ENCODE peak calls at places on chromosome 13, in ten cellular contexts. K, S, N, F, Z, Y, C, M, W and V are unnamed samples.

GRCh38 chr13:99280166-99280565 is 22.0 kb upstream of the GPR18 start:
- DNase-seq in S (peak; percentile 85), F (no peak), C (peak; percentile 24), K (no peak), Z (no peak), N (peak; percentile 61), W (no peak), M (no peak), Y (no peak), V (peak; percentile 11)

GRCh38 chr13:42867232-42867631 is 85.8 kb downstream of the FAM216B start:
- DNase-seq in S (no peak), F (no peak), C (no peak), Z (no peak), N (no peak), Y (no peak), W (no peak), M (no peak), K (no peak), V (no peak)

GRCh38 chr13:22091222-22091970 is 420.5 kb downstream of the FGF9 start:
- DNase-seq in Y (peak; percentile 79), K (peak; percentile 68), S (peak; percentile 86), F (peak; percentile 10), C (no peak), M (no peak), N (no peak), Z (no peak), W (no peak), V (no peak)

GRCh38 chr13:28981530-28981929 is 161.4 kb downstream of the MTUS2 start:
- DNase-seq in Z (no peak), N (no peak), F (no peak), W (no peak), K (no peak), C (no peak), Y (no peak), M (no peak), S (no peak), V (no peak)

GRCh38 chr13:110506396-110506795 is 55.1 kb downstream of the RAB20 start:
- DNase-seq in C (no peak), N (no peak), S (no peak), F (no peak), W (no peak), K (no peak), M (no peak), Y (no peak), Z (no peak), V (no peak)

GRCh38 chr13:31610270-31610998 is 128.9 kb upstream of the RXFP2 start:
- DNase-seq in W (no peak), S (no peak), F (no peak), C (no peak), K (no peak), N (no peak), Y (no peak), Z (no peak), M (no peak), V (no peak)

GRCh38 chr13:59834801-59835200 is 328.9 kb downstream of the DIAPH3 start:
- DNase-seq in F (no peak), K (peak; percentile 13), S (peak; percentile 81), N (no peak), Y (peak; percentile 49), W (no peak), C (peak; percentile 41), Z (no peak), M (no peak), V (peak; percentile 3)

GRCh38 chr13:44293908-44294735 is 79.5 kb upstream of the SERP2 start:
- DNase-seq in Z (no peak), C (no peak), K (peak; percentile 75), F (no peak), Y (peak; percentile 72), N (peak; percentile 22), W (no peak), S (peak; percentile 34), M (no peak), V (peak; percentile 64)

GRCh38 chr13:93715866-93716265 is 489.3 kb downstream of the GPC6 start:
- DNase-seq in Y (peak; percentile 59), M (no peak), C (no peak), Z (no peak), F (no peak), W (no peak), N (no peak), S (no peak), K (no peak), V (no peak)

GRCh38 chr13:23378009-23378632 is 55.4 kb downstream of the SACS start:
- DNase-seq in Y (peak; percentile 99), S (peak; percentile 99), K (peak; percentile 100), C (peak; percentile 88), Z (no peak), F (peak; percentile 34), N (peak; percentile 81), M (no peak), W (no peak), V (peak; percentile 93)

GRCh38 chr13:44184740-44185139 is 188.9 kb upstream of the SERP2 start:
- DNase-seq in C (no peak), W (no peak), M (no peak), N (no peak), Y (no peak), S (no peak), K (no peak), Z (no peak), F (no peak), V (no peak)

GRCh38 chr13:26328326-26328725 is 74.4 kb downstream of the CDK8 start:
- DNase-seq in Z (no peak), C (no peak), Y (no peak), S (no peak), W (no peak), K (no peak), F (no peak), M (no peak), N (no peak), V (no peak)

DNA sequence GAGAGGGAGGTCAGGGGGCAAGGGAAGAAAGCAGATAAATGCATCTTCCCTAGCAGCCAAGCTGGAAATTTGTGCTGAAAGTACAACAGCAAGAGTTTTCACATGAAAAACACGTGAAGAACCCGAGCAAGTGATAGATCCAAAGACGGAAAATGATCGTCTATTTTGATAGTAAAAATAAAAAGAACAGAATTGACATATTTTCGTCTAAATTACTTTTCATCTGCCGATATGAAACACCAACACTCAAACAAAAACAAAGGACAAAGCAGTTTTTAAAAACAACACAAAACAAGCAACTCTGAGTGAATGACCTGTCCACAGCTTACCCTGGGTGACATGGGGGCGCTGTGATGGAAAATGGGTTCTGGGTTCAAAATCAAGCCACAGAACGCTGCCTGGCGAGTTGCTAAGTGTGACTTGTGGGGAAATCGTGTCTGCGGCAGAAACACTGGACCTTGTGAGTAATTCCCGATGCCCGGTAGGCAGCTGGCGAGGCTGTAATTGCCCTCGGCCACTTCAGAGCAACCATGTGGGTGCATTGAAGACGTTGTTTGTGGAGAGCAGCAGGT is 7.3 kb downstream of the SOX1 start:
- DNase-seq in F (no peak), Z (no peak), S (no peak), M (no peak), C (no peak), K (no peak), Y (no peak), N (no peak), W (no peak), V (no peak)
- H3K4me3 ChIP-seq in F (no peak overlapping the region), Z (no peak overlapping the region), S (no peak overlapping the region), M (no peak overlapping the region), C (no peak overlapping the region), K (no peak overlapping the region), Y (no peak overlapping the region), N (no peak overlapping the region), W (no peak overlapping the region), V (no peak overlapping the region)

GRCh38 chr13:38641164-38641948 is 45.5 kb upstream of the FREM2 start:
- DNase-seq in N (no peak), S (peak; percentile 0), F (no peak), M (no peak), K (no peak), Y (no peak), C (no peak), W (no peak), Z (no peak), V (peak; percentile 7)
- TF ChIP-seq CTCF in N (no peak), S (peak; percentile 31), F (no peak), M (peak; percentile 38), K (peak; percentile 24), Y (peak; percentile 14), C (peak; percentile 33), W (peak; percentile 47), Z (no peak), V (peak; percentile 43)

DNA sequence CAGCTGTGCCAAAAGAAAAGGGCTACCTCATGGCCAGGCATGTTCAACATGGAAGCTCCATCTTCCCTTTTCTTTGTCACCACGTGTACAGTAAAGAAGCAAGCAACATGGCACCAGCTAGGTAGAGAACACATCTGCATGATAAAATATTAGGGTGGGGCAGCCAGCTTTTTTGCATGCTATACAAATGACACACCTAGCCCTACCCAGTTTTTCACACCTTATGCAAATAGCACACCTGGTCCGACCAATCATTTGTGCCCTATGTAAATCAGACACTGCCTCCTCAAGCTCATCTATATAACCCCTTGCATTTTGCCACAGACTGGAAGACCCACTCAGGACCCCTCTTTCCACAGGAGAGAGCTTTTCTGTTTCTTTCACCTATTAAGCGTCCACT is 85.5 kb downstream of the STOML3 start:
- DNase-seq in W (no peak), Y (no peak), C (no peak), N (no peak), Z (no peak), K (no peak), S (no peak), F (no peak), M (no peak), V (no peak)
- H3K4me3 ChIP-seq in W (no peak overlapping the region), Y (no peak overlapping the region), C (no peak overlapping the region), N (no peak overlapping the region), Z (no peak overlapping the region), K (no peak overlapping the region), S (no peak overlapping the region), F (no peak overlapping the region), M (no peak overlapping the region), V (no peak overlapping the region)

GRCh38 chr13:40578055-40578454 is 88.4 kb downstream of the FOXO1 start:
- DNase-seq in K (no peak), C (no peak), S (no peak), F (no peak), Z (no peak), N (no peak), Y (no peak), W (no peak), M (no peak), V (no peak)

GRCh38 chr13:40581277-40581579 is 85.2 kb downstream of the FOXO1 start:
- DNase-seq in W (no peak), K (no peak), F (no peak), N (no peak), M (no peak), S (no peak), C (no peak), Y (no peak), Z (no peak), V (no peak)

GRCh38 chr13:40580566-40581276 is 85.7 kb downstream of the FOXO1 start:
- DNase-seq in C (no peak), M (no peak), K (no peak), F (no peak), Y (no peak), S (no peak), Z (no peak), W (no peak), N (no peak), V (no peak)

GRCh38 chr13:40582531-40582930 is 83.9 kb downstream of the FOXO1 start:
- DNase-seq in W (no peak), S (no peak), Y (no peak), M (no peak), N (no peak), K (no peak), F (no peak), Z (no peak), C (no peak), V (no peak)

DNA sequence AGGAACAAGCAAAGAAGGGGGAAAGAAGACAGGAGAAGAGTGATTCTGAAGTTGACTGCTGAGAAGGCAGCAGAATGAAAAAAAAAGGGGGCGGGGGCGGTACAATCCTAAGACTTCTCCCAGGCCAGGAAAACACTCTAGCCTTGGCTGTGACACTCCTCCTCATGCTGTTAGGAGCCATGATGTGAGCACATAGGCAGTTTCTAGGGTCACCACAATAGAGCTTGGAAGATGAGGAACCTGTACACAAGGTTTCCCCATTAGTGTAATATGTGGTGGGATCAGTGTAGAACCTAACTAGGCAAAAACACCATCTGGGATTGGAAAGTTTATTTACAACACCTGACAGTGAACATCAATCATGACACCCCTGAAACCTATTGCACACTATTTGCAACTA is 86.9 kb downstream of the FOXO1 start:
- DNase-seq in Z (no peak), Y (no peak), W (no peak), N (no peak), M (no peak), F (no peak), S (no peak), C (no peak), K (no peak), V (no peak)
- TF ChIP-seq CTCF in Z (no peak), Y (no peak), W (no peak), N (no peak), M (no peak), F (no peak), S (no peak), C (no peak), K (no peak), V (no peak)